ENCODE peak calls at places on chromosomes 2 and 18, in six cellular contexts. T is A549, H is HCT116, P is prostate gland, V is RWPE1, M is tibial nerve. L is an unnamed sample.

GRCh38 chr2:26001743-26002341 is 19.5 kb upstream of the KIF3C start:
- DNase-seq in P (peak; percentile 79), V (no peak), M (peak; percentile 28), H (no peak), T (no peak), L (no peak)

GRCh38 chr2:151289972-151290335 is 486 bp upstream of the NMI start:
- DNase-seq in P (no peak), M (peak; percentile 25), V (peak; percentile 54), H (no peak), T (peak; percentile 39), L (no peak)

GRCh38 chr2:219689676-219690628 is 62.5 kb downstream of the SLC4A3 start:
- DNase-seq in P (peak; percentile 44), T (peak; percentile 57), H (no peak), V (peak; percentile 58), M (no peak), L (no peak)

GRCh38 chr2:45128580-45128997 is 119.3 kb upstream of the SIX2 start:
- DNase-seq in T (peak; percentile 41), H (no peak), M (no peak), P (no peak), V (peak; percentile 77), L (no peak)

GRCh38 chr2:49278141-49278540 is 123.8 kb upstream of the FSHR start:
- DNase-seq in H (no peak), V (no peak), M (no peak), P (no peak), T (no peak), L (no peak)

GRCh38 chr2:134662751-134663150 is 56.0 kb downstream of the TMEM163 start:
- DNase-seq in M (no peak), V (no peak), H (no peak), T (no peak), P (no peak), L (no peak)

GRCh38 chr2:20539133-20539719 is 92.4 kb downstream of the RHOB start:
- DNase-seq in H (no peak), V (no peak), T (no peak), P (no peak), M (no peak), L (no peak)

GRCh38 chr2:169656164-169656563 is 38.0 kb downstream of the CFAP210 start:
- DNase-seq in T (no peak), V (no peak), M (no peak), P (no peak), H (no peak), L (no peak)

GRCh38 chr2:67733517-67733916 is 329.3 kb downstream of the C1D start:
- DNase-seq in M (no peak), H (peak; percentile 12), T (peak; percentile 21), V (peak; percentile 45), P (no peak), L (no peak)

GRCh38 chr2:200593905-200594304 is 8.1 kb downstream of the AOX1 start:
- DNase-seq in P (no peak), H (no peak), V (no peak), T (no peak), M (no peak), L (no peak)

GRCh38 chr2:237978058-237978712 is 11.4 kb downstream of the UBE2F start:
- DNase-seq in H (no peak), V (no peak), M (no peak), T (no peak), P (no peak), L (peak; percentile 54)

GRCh38 chr18:46946656-46947282 is 29.4 kb downstream of the KATNAL2 start:
- DNase-seq in H (no peak), T (peak; percentile 88), V (peak; percentile 83), M (peak; percentile 39), P (peak; percentile 28), L (peak; percentile 78)

GRCh38 chr2:97726311-97727064 is 13.1 kb downstream of the ZAP70 start:
- DNase-seq in T (no peak), P (no peak), M (no peak), V (no peak), H (no peak), L (no peak)

GRCh38 chr2:88845772-88846661 is 154.5 kb downstream of the RPIA start:
- DNase-seq in V (no peak), P (no peak), T (no peak), H (no peak), M (no peak), L (no peak)

GRCh38 chr18:78082776-78083175 is 833.1 kb downstream of the GALR1 start:
- DNase-seq in P (no peak), V (no peak), H (no peak), T (no peak), M (no peak), L (no peak)

GRCh38 chr2:43764086-43764710 is 9.6 kb upstream of the DYNC2LI1 start:
- DNase-seq in H (no peak), T (no peak), V (no peak), M (no peak), P (no peak), L (no peak)

GRCh38 chr2:8191427-8191826 is 490.4 kb upstream of the ID2 start:
- DNase-seq in T (no peak), V (no peak), H (no peak), M (no peak), P (no peak), L (no peak)

GRCh38 chr18:6396843-6397242 is 17.9 kb downstream of the L3MBTL4 start:
- DNase-seq in P (no peak), T (no peak), H (no peak), M (no peak), V (no peak), L (no peak)

GRCh38 chr2:69149631-69150215 is 136.7 kb downstream of the ANTXR1 start:
- DNase-seq in P (no peak), T (peak; percentile 16), M (no peak), V (no peak), H (no peak), L (no peak)

GRCh38 chr2:69154031-69154430 is 141.1 kb downstream of the ANTXR1 start:
- DNase-seq in P (no peak), M (no peak), H (no peak), T (no peak), V (no peak), L (no peak)

GRCh38 chr2:69147841-69148533 is 135.0 kb downstream of the ANTXR1 start:
- DNase-seq in P (no peak), H (no peak), V (no peak), M (no peak), T (no peak), L (no peak)

GRCh38 chr2:69152847-69153246 is 139.9 kb downstream of the ANTXR1 start:
- DNase-seq in M (no peak), P (no peak), V (no peak), H (no peak), T (no peak), L (no peak)

DNA sequence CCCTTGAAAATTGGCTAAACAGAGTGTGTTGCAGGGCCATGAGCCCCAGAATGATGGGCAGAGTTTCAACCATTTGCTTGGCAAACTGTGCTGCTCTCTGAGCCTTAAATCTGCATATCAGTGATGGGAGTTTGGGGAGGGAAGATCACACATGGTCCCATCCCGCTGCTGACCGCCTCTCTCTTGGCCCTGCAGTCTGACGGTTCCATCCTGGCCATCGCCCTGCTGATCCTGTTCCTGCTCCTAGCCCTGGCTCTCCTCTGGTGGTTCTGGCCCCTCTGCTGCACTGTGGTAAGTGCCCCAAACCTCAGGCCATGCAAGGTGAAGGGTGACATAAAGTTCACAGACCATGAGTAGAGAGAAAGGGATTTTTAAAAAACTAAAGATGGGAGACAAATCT is 139.0 kb downstream of the ANTXR1 start:
- DNase-seq in P (no peak), H (no peak), V (no peak), M (no peak), T (no peak), L (no peak)
- H3K27ac ChIP-seq in P (no peak overlapping the region), H (no peak overlapping the region), V (no peak overlapping the region), M (no peak overlapping the region), T (no peak overlapping the region), L (no peak overlapping the region)

GRCh38 chr2:27284989-27285388 is 2.8 kb downstream of the TRIM54 start:
- DNase-seq in M (no peak), P (no peak), H (no peak), T (no peak), V (no peak), L (no peak)
- H3K27ac ChIP-seq in M (no peak overlapping the region), P (no peak overlapping the region), H (no peak overlapping the region), T (no peak overlapping the region), V (no peak overlapping the region), L (peak overlapping the region; percentile 52)

GRCh38 chr18:73669299-73669698 is 478.3 kb downstream of the FBXO15 start:
- DNase-seq in P (peak; percentile 23), M (no peak), T (no peak), V (peak; percentile 15), H (no peak), L (no peak)
- H3K27ac ChIP-seq in P (no peak overlapping the region), M (no peak overlapping the region), T (no peak overlapping the region), V (peak overlapping the region; percentile 39), H (no peak overlapping the region), L (no peak overlapping the region)

GRCh38 chr2:68775272-68775847 is 40.7 kb downstream of the ARHGAP25 start:
- DNase-seq in P (no peak), T (no peak), M (no peak), H (no peak), V (no peak), L (no peak)
- H3K27ac ChIP-seq in P (no peak overlapping the region), T (no peak overlapping the region), M (peak overlapping the region; percentile 83), H (no peak overlapping the region), V (no peak overlapping the region), L (peak overlapping the region; percentile 67)

GRCh38 chr2:204023088-204023487 is 86.5 kb downstream of the ICOS start:
- DNase-seq in H (no peak), M (no peak), T (no peak), P (no peak), V (no peak), L (no peak)

GRCh38 chr2:204027105-204027504 is 90.5 kb downstream of the ICOS start:
- DNase-seq in T (no peak), P (no peak), M (no peak), V (peak; percentile 36), H (no peak), L (no peak)

GRCh38 chr2:204026294-204026693 is 89.7 kb downstream of the ICOS start:
- DNase-seq in H (no peak), P (no peak), V (no peak), T (no peak), M (no peak), L (no peak)

GRCh38 chr2:204024503-204024902 is 87.9 kb downstream of the ICOS start:
- DNase-seq in V (peak; percentile 42), T (peak; percentile 10), M (no peak), H (peak; percentile 19), P (peak; percentile 37), L (no peak)

DNA sequence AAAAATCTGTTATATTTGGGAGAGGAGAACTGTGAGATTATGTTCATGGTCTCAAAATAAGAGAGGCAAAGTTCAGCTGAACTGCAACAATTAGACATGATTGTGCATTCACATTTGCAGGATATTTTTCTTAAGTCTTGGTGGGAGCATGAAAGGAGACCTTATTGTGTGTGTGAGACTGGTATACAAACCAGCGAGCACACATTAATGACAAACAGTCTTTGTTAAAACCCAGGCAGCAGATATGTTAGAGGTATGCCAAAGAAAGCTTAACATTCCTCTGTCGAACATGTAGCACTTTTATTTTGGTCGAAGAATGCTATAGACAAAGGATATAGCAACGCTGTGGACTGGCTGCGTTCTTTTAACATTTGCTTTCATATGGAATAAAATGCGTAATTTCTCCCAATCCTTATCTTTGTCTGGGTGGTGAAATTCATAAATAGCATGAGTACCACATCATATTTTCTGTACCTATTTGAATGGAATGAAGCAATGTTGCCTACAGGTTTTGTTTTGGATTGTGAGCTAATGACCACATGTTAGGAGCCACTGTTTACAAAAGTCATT is 88.4 kb downstream of the ICOS start:
- DNase-seq in H (no peak), V (no peak), M (no peak), T (no peak), P (no peak), L (no peak)
- H3K27ac ChIP-seq in H (no peak overlapping the region), V (no peak overlapping the region), M (no peak overlapping the region), T (no peak overlapping the region), P (no peak overlapping the region), L (no peak overlapping the region)

GRCh38 chr2:137138263-137138662 is 372.9 kb downstream of the THSD7B start:
- DNase-seq in T (no peak), V (no peak), H (no peak), M (no peak), P (no peak), L (no peak)

GRCh38 chr2:137133231-137133630 is 367.9 kb downstream of the THSD7B start:
- DNase-seq in H (no peak), T (no peak), V (no peak), M (no peak), P (no peak), L (no peak)
- H3K27ac ChIP-seq in H (no peak overlapping the region), T (no peak overlapping the region), V (no peak overlapping the region), M (no peak overlapping the region), P (no peak overlapping the region), L (no peak overlapping the region)

L was measured in caudate nucleus.